ENCODE peak calls at places on chromosomes 12 and 14, in ten cellular contexts. B, P, F, T, I, L, Y, C, E and D are unnamed samples.

GRCh38 chr14:97592341-97592980 is 795.3 kb downstream of the VRK1 start:
- DNase-seq in C (no peak), T (no peak), P (no peak), B (no peak), L (no peak), E (no peak), F (no peak), I (no peak), Y (no peak), D (no peak)

GRCh38 chr14:93788557-93789365 is 476 bp upstream of the PRIMA1 start:
- DNase-seq in T (peak; percentile 12), B (peak; percentile 74), I (peak; percentile 90), Y (peak; percentile 13), P (no peak), L (peak; percentile 71), F (no peak), E (peak; percentile 31), C (peak; percentile 54), D (no peak)

GRCh38 chr12:13425766-13426165 is 229.2 kb downstream of the EMP1 start:
- DNase-seq in F (no peak), C (no peak), E (no peak), Y (peak; percentile 81), L (no peak), B (no peak), I (no peak), P (no peak), T (peak; percentile 71), D (no peak)

GRCh38 chr12:51371295-51371953 is 19.8 kb downstream of the GALNT6 start:
- DNase-seq in C (peak; percentile 90), I (peak; percentile 80), B (peak; percentile 65), T (peak; percentile 98), E (no peak), L (peak; percentile 69), P (no peak), F (no peak), Y (peak; percentile 97), D (no peak)

GRCh38 chr14:23054000-23054811 is 3.1 kb downstream of the CDH24 start:
- DNase-seq in T (no peak), F (peak; percentile 20), B (no peak), Y (no peak), C (no peak), L (peak; percentile 56), E (no peak), P (no peak), I (peak; percentile 65), D (no peak)

GRCh38 chr12:91289881-91290280 is 107.3 kb upstream of the DCN start:
- DNase-seq in P (no peak), L (no peak), C (no peak), B (no peak), E (no peak), I (no peak), Y (no peak), T (no peak), F (no peak), D (no peak)

GRCh38 chr14:51529731-51530130 is 122.0 kb upstream of the FRMD6 start:
- DNase-seq in I (peak; percentile 28), B (no peak), P (no peak), T (no peak), L (no peak), E (no peak), C (no peak), Y (no peak), F (no peak), D (no peak)

GRCh38 chr12:70948236-70948975 is 27.9 kb upstream of the PTPRR start:
- DNase-seq in L (no peak), I (no peak), Y (no peak), T (no peak), P (no peak), F (no peak), C (no peak), B (no peak), E (no peak), D (no peak)

GRCh38 chr12:123134755-123135282 is 16.1 kb downstream of the PITPNM2 start:
- DNase-seq in I (no peak), T (no peak), E (no peak), L (no peak), P (no peak), F (no peak), C (no peak), Y (no peak), B (no peak), D (no peak)

GRCh38 chr12:93113317-93114006 is 184.4 kb upstream of the EEA1 start:
- DNase-seq in L (no peak), B (no peak), C (no peak), Y (peak; percentile 26), F (no peak), E (no peak), P (no peak), I (no peak), T (no peak), D (no peak)

GRCh38 chr14:36807727-36808126 is 146.1 kb downstream of the PAX9 start:
- DNase-seq in L (no peak), F (no peak), Y (no peak), C (no peak), P (no peak), E (no peak), T (no peak), B (no peak), I (no peak), D (no peak)

GRCh38 chr12:109927622-109928021 is 27.5 kb downstream of the TCHP start:
- DNase-seq in P (peak; percentile 12), E (peak; percentile 40), B (no peak), Y (peak; percentile 60), F (peak; percentile 27), T (peak; percentile 69), L (no peak), C (peak; percentile 53), I (peak; percentile 75), D (no peak)